ENCODE peak calls at places on chromosomes 11 and 22, in ten cellular contexts. One of them, this sample, is unnamed.

GRCh38 chr11:116257092-116257491 is 515.7 kb downstream of the BUD13 start:
- DNase-seq in AG04449: no peak
- DNase-seq in cardiac muscle cell: no peak
- DNase-seq in AG09309: no peak
- DNase-seq in IMR-90: no peak
- DNase-seq in AG10803: no peak
- DNase-seq in choroid plexus epithelial cell: no peak
- DNase-seq in Caco-2: peak
- DNase-seq in mammary epithelial cell: no peak
- DNase-seq in cardiac fibroblast: no peak
- DNase-seq in this sample: no peak

GRCh38 chr22:37270928-37271650 is 11.2 kb upstream of the CYTH4 start:
- DNase-seq in AG04449: no peak
- DNase-seq in cardiac muscle cell: peak
- DNase-seq in AG09309: no peak
- DNase-seq in IMR-90: peak
- DNase-seq in AG10803: peak
- DNase-seq in choroid plexus epithelial cell: no peak
- DNase-seq in Caco-2: no peak
- DNase-seq in mammary epithelial cell: no peak
- DNase-seq in cardiac fibroblast: peak
- DNase-seq in this sample: no peak

GRCh38 chr22:46657996-46658947 is 38.1 kb downstream of the GRAMD4 start:
- DNase-seq in AG04449: no peak
- DNase-seq in cardiac muscle cell: no peak
- DNase-seq in AG09309: no peak
- DNase-seq in IMR-90: no peak
- DNase-seq in AG10803: no peak
- DNase-seq in choroid plexus epithelial cell: no peak
- DNase-seq in Caco-2: no peak
- DNase-seq in mammary epithelial cell: peak
- DNase-seq in cardiac fibroblast: no peak
- DNase-seq in this sample: no peak

GRCh38 chr11:72703281-72704008 is 29.2 kb upstream of the PDE2A start:
- DNase-seq in AG04449: peak
- DNase-seq in cardiac muscle cell: peak
- DNase-seq in AG09309: peak
- DNase-seq in IMR-90: peak
- DNase-seq in AG10803: peak
- DNase-seq in choroid plexus epithelial cell: peak
- DNase-seq in Caco-2: no peak
- DNase-seq in mammary epithelial cell: no peak
- DNase-seq in cardiac fibroblast: peak
- DNase-seq in this sample: no peak

GRCh38 chr22:30047364-30047738 is 32.9 kb upstream of the HORMAD2 start:
- DNase-seq in AG04449: no peak
- DNase-seq in cardiac muscle cell: peak
- DNase-seq in AG09309: no peak
- DNase-seq in IMR-90: peak
- DNase-seq in AG10803: peak
- DNase-seq in choroid plexus epithelial cell: peak
- DNase-seq in Caco-2: no peak
- DNase-seq in mammary epithelial cell: no peak
- DNase-seq in cardiac fibroblast: peak
- DNase-seq in this sample: no peak

GRCh38 chr11:16561150-16561549 is 177.3 kb upstream of the C11orf58 start:
- DNase-seq in AG04449: no peak
- DNase-seq in cardiac muscle cell: no peak
- DNase-seq in AG09309: no peak
- DNase-seq in IMR-90: peak
- DNase-seq in AG10803: no peak
- DNase-seq in choroid plexus epithelial cell: no peak
- DNase-seq in Caco-2: no peak
- DNase-seq in mammary epithelial cell: no peak
- DNase-seq in cardiac fibroblast: no peak
- DNase-seq in this sample: no peak

GRCh38 chr11:76603202-76603601 is 67.3 kb downstream of the LRRC32 start:
- DNase-seq in AG04449: no peak
- DNase-seq in cardiac muscle cell: no peak
- DNase-seq in AG09309: no peak
- DNase-seq in IMR-90: no peak
- DNase-seq in AG10803: no peak
- DNase-seq in choroid plexus epithelial cell: no peak
- DNase-seq in Caco-2: no peak
- DNase-seq in mammary epithelial cell: no peak
- DNase-seq in cardiac fibroblast: no peak
- DNase-seq in this sample: no peak

GRCh38 chr11:111531687-111532364 is 8.7 kb upstream of the LAYN start:
- DNase-seq in AG04449: peak
- DNase-seq in cardiac muscle cell: peak
- DNase-seq in AG09309: peak
- DNase-seq in IMR-90: peak
- DNase-seq in AG10803: peak
- DNase-seq in choroid plexus epithelial cell: peak
- DNase-seq in Caco-2: peak
- DNase-seq in mammary epithelial cell: peak
- DNase-seq in cardiac fibroblast: peak
- DNase-seq in this sample: peak

GRCh38 chr11:122578168-122578825 is 77.2 kb upstream of the UBASH3B start:
- DNase-seq in AG04449: no peak
- DNase-seq in cardiac muscle cell: no peak
- DNase-seq in AG09309: no peak
- DNase-seq in IMR-90: no peak
- DNase-seq in AG10803: no peak
- DNase-seq in choroid plexus epithelial cell: peak
- DNase-seq in Caco-2: no peak
- DNase-seq in mammary epithelial cell: no peak
- DNase-seq in cardiac fibroblast: no peak
- DNase-seq in this sample: no peak

GRCh38 chr22:38824587-38824986 is 19.2 kb downstream of the NPTXR start:
- DNase-seq in AG04449: no peak
- DNase-seq in cardiac muscle cell: peak
- DNase-seq in AG09309: no peak
- DNase-seq in IMR-90: peak
- DNase-seq in AG10803: peak
- DNase-seq in choroid plexus epithelial cell: peak
- DNase-seq in Caco-2: peak
- DNase-seq in mammary epithelial cell: peak
- DNase-seq in cardiac fibroblast: peak
- DNase-seq in this sample: no peak

GRCh38 chr11:27658535-27659236 is 41.6 kb downstream of the BDNF start:
- DNase-seq in AG04449: no peak
- DNase-seq in cardiac muscle cell: no peak
- DNase-seq in AG09309: no peak
- DNase-seq in IMR-90: no peak
- DNase-seq in AG10803: no peak
- DNase-seq in choroid plexus epithelial cell: no peak
- DNase-seq in Caco-2: no peak
- DNase-seq in mammary epithelial cell: no peak
- DNase-seq in cardiac fibroblast: no peak
- DNase-seq in this sample: no peak

GRCh38 chr11:27660171-27660570 is 40.1 kb downstream of the BDNF start:
- DNase-seq in AG04449: no peak
- DNase-seq in cardiac muscle cell: no peak
- DNase-seq in AG09309: no peak
- DNase-seq in IMR-90: no peak
- DNase-seq in AG10803: peak
- DNase-seq in choroid plexus epithelial cell: no peak
- DNase-seq in Caco-2: no peak
- DNase-seq in mammary epithelial cell: no peak
- DNase-seq in cardiac fibroblast: no peak
- DNase-seq in this sample: no peak

DNA sequence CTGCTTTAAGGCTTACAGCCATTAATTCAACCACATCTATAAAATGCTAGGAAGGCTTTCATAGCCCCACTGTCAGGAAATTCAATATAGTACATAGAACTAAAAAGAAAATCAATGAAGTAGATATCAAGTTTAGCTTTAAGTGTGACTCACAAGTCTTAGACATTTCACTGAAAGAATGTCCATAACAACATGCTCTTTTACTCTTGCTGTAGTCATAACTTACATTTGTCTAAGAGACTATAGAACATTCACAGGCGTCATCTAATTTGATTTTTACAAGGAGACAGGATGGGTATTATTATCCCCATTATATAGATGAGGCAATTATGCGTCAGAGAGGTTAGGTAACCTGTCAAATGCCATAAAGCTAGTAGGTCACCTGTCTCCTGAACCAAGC is 37.0 kb downstream of the BDNF start:
- DNase-seq in AG04449: no peak
- DNase-seq in cardiac muscle cell: peak
- DNase-seq in AG09309: no peak
- DNase-seq in IMR-90: no peak
- DNase-seq in AG10803: no peak
- DNase-seq in choroid plexus epithelial cell: peak
- DNase-seq in Caco-2: no peak
- DNase-seq in mammary epithelial cell: no peak
- DNase-seq in cardiac fibroblast: peak
- DNase-seq in this sample: no peak
- TF ChIP-seq CTCF in AG04449: no peak
- TF ChIP-seq CTCF in cardiac muscle cell: no peak
- TF ChIP-seq CTCF in AG09309: no peak
- TF ChIP-seq CTCF in IMR-90: no peak
- TF ChIP-seq CTCF in AG10803: no peak
- TF ChIP-seq CTCF in choroid plexus epithelial cell: no peak
- TF ChIP-seq CTCF in Caco-2: no peak
- TF ChIP-seq CTCF in mammary epithelial cell: no peak
- TF ChIP-seq CTCF in cardiac fibroblast: no peak
- TF ChIP-seq CTCF in this sample: no peak

GRCh38 chr11:114308689-114309089 is 12.5 kb downstream of the NNMT start:
- DNase-seq in AG04449: no peak
- DNase-seq in cardiac muscle cell: peak
- DNase-seq in AG09309: peak
- DNase-seq in IMR-90: no peak
- DNase-seq in AG10803: peak
- DNase-seq in choroid plexus epithelial cell: peak
- DNase-seq in Caco-2: no peak
- DNase-seq in mammary epithelial cell: peak
- DNase-seq in cardiac fibroblast: peak
- DNase-seq in this sample: no peak
- H3K4me3 ChIP-seq in AG04449: peak
- H3K4me3 ChIP-seq in cardiac muscle cell: no peak
- H3K4me3 ChIP-seq in AG09309: peak
- H3K4me3 ChIP-seq in IMR-90: no peak
- H3K4me3 ChIP-seq in AG10803: peak
- H3K4me3 ChIP-seq in choroid plexus epithelial cell: no peak
- H3K4me3 ChIP-seq in Caco-2: no peak
- H3K4me3 ChIP-seq in mammary epithelial cell: no peak
- H3K4me3 ChIP-seq in cardiac fibroblast: no peak
- H3K4me3 ChIP-seq in this sample: no peak

GRCh38 chr22:33922268-33922667 is 2.0 kb upstream of the LARGE1 start:
- DNase-seq in AG04449: no peak
- DNase-seq in cardiac muscle cell: peak
- DNase-seq in AG09309: no peak
- DNase-seq in IMR-90: peak
- DNase-seq in AG10803: no peak
- DNase-seq in choroid plexus epithelial cell: peak
- DNase-seq in Caco-2: no peak
- DNase-seq in mammary epithelial cell: peak
- DNase-seq in cardiac fibroblast: peak
- DNase-seq in this sample: no peak
- TF ChIP-seq CTCF in AG04449: no peak
- TF ChIP-seq CTCF in cardiac muscle cell: peak
- TF ChIP-seq CTCF in AG09309: no peak
- TF ChIP-seq CTCF in IMR-90: no peak
- TF ChIP-seq CTCF in AG10803: peak
- TF ChIP-seq CTCF in choroid plexus epithelial cell: no peak
- TF ChIP-seq CTCF in Caco-2: no peak
- TF ChIP-seq CTCF in mammary epithelial cell: peak
- TF ChIP-seq CTCF in cardiac fibroblast: no peak
- TF ChIP-seq CTCF in this sample: no peak

GRCh38 chr11:12674571-12674935 is 332 bp downstream of the TEAD1 start:
- DNase-seq in AG04449: no peak
- DNase-seq in cardiac muscle cell: no peak
- DNase-seq in AG09309: no peak
- DNase-seq in IMR-90: no peak
- DNase-seq in AG10803: no peak
- DNase-seq in choroid plexus epithelial cell: peak
- DNase-seq in Caco-2: no peak
- DNase-seq in mammary epithelial cell: no peak
- DNase-seq in cardiac fibroblast: no peak
- DNase-seq in this sample: no peak

GRCh38 chr11:12675951-12676711 is 1.9 kb downstream of the TEAD1 start:
- DNase-seq in AG04449: no peak
- DNase-seq in cardiac muscle cell: peak
- DNase-seq in AG09309: no peak
- DNase-seq in IMR-90: peak
- DNase-seq in AG10803: peak
- DNase-seq in choroid plexus epithelial cell: peak
- DNase-seq in Caco-2: no peak
- DNase-seq in mammary epithelial cell: no peak
- DNase-seq in cardiac fibroblast: peak
- DNase-seq in this sample: no peak

GRCh38 chr11:12673924-12674570 is at the start of gene TEAD1:
- DNase-seq in AG04449: peak
- DNase-seq in cardiac muscle cell: peak
- DNase-seq in AG09309: peak
- DNase-seq in IMR-90: peak
- DNase-seq in AG10803: peak
- DNase-seq in choroid plexus epithelial cell: peak
- DNase-seq in Caco-2: peak
- DNase-seq in mammary epithelial cell: peak
- DNase-seq in cardiac fibroblast: peak
- DNase-seq in this sample: peak

GRCh38 chr11:12673601-12673923 is 659 bp upstream of the TEAD1 start:
- DNase-seq in AG04449: no peak
- DNase-seq in cardiac muscle cell: no peak
- DNase-seq in AG09309: no peak
- DNase-seq in IMR-90: no peak
- DNase-seq in AG10803: no peak
- DNase-seq in choroid plexus epithelial cell: no peak
- DNase-seq in Caco-2: no peak
- DNase-seq in mammary epithelial cell: no peak
- DNase-seq in cardiac fibroblast: no peak
- DNase-seq in this sample: no peak

DNA sequence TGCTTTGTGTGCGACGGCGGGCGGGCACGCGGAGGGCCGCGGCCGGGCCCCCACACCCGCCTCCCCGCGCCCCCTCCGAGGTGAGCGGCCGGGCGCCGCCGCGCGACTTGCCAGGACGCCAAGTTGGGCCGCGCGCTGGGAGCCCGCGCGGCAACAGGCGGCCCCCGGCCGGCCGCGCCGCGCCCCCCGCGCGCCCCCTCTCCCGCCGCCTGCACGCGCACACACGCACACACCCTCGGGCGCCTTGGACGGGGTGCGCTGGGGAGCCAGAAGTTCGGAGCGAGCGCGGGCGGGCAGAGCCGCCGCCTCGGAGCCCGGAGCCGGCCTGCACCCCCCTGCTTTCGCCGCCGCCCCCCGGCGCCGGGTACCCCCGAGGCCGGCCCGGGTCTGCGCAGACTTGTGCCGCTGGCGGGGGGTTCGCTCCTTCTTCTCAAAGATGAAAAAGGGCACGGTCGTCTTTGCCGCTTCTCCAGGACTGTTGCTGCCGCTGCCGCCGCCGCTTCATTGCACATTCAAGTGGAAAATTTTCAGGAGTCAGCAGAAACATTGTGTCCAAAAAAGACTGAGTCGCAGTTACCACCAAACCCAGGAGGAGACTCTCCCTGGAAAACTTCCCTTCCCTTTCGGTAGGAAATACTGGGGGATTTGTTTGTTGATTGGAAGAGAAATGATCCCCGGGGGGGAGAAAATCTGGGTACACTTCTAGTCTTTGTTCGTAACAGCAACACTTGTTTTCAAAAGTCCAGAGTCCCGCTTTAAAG is 895 bp downstream of the TEAD1 start:
- DNase-seq in AG04449: no peak
- DNase-seq in cardiac muscle cell: peak
- DNase-seq in AG09309: no peak
- DNase-seq in IMR-90: no peak
- DNase-seq in AG10803: no peak
- DNase-seq in choroid plexus epithelial cell: no peak
- DNase-seq in Caco-2: no peak
- DNase-seq in mammary epithelial cell: no peak
- DNase-seq in cardiac fibroblast: peak
- DNase-seq in this sample: no peak
- H3K4me3 ChIP-seq in AG04449: peak
- H3K4me3 ChIP-seq in cardiac muscle cell: peak
- H3K4me3 ChIP-seq in AG09309: peak
- H3K4me3 ChIP-seq in IMR-90: peak
- H3K4me3 ChIP-seq in AG10803: peak
- H3K4me3 ChIP-seq in choroid plexus epithelial cell: peak
- H3K4me3 ChIP-seq in Caco-2: peak
- H3K4me3 ChIP-seq in mammary epithelial cell: peak
- H3K4me3 ChIP-seq in cardiac fibroblast: peak
- H3K4me3 ChIP-seq in this sample: peak

This sample was measured in GM12864.